ENCODE peak calls at places on chromosomes 2 and 18, in four cellular contexts. N, C, J and V are unnamed samples. For H3K36me3 and H3K4me1, the result is how much of the 10 kb centered on the place peaks cover.

GRCh38 chr2:75503048-75503607 is 57.6 kb downstream of the EVA1A start:
- DNase-seq in N (no peak), C (no peak), J (no peak), V (no peak)

GRCh38 chr2:70974592-70974991 is 3.8 kb upstream of the ANKRD53 start:
- DNase-seq in N (no peak), C (no peak), J (peak), V (no peak)

GRCh38 chr2:38750793-38751042 is 443 bp downstream of the SRSF7 start:
- DNase-seq in N (peak), C (no peak), J (peak), V (no peak)

GRCh38 chr2:86393521-86394490 is 47.4 kb upstream of the KDM3A start:
- DNase-seq in N (peak), C (no peak), J (no peak), V (no peak)

GRCh38 chr2:176582990-176583481 is 313.8 kb downstream of the MTX2 start:
- DNase-seq in N (no peak), C (no peak), J (no peak), V (no peak)

GRCh38 chr18:41395695-41396094 is 559.3 kb upstream of the PIK3C3 start:
- DNase-seq in N (no peak), C (no peak), J (no peak), V (no peak)

GRCh38 chr2:230443540-230443939 is 27.5 kb downstream of the SP100 start:
- DNase-seq in N (no peak), C (no peak), J (no peak), V (no peak)

GRCh38 chr2:88729061-88729745 is 37.7 kb downstream of the RPIA start:
- DNase-seq in N (no peak), C (no peak), J (no peak), V (no peak)

GRCh38 chr2:96233880-96234316 is 25.3 kb upstream of the STARD7 start:
- DNase-seq in N (no peak), C (no peak), J (no peak), V (no peak)

GRCh38 chr2:216436369-216436768 is 24.1 kb downstream of the SMARCAL1 start:
- DNase-seq in N (no peak), C (no peak), J (no peak), V (no peak)

GRCh38 chr2:216221806-216222205 is 112.7 kb downstream of the XRCC5 start:
- DNase-seq in N (no peak), C (no peak), J (no peak), V (no peak)

GRCh38 chr2:85747441-85747840 is 6.3 kb upstream of the ATOH8 start:
- DNase-seq in N (no peak), C (no peak), J (no peak), V (no peak)

GRCh38 chr2:221969087-221969829 is 329.5 kb downstream of the PAX3 start:
- DNase-seq in N (no peak), C (no peak), J (no peak), V (no peak)

GRCh38 chr2:233708942-233709341 is 3.8 kb upstream of the UGT1A5 start:
- DNase-seq in N (no peak), C (no peak), J (no peak), V (no peak)

GRCh38 chr2:236366049-236366387 is 101.8 kb upstream of the ASB18 start:
- DNase-seq in N (no peak), C (no peak), J (no peak), V (no peak)

GRCh38 chr2:40668435-40668834 is 216.5 kb upstream of the SLC8A1 start:
- DNase-seq in N (no peak), C (no peak), J (no peak), V (no peak)

GRCh38 chr2:104969564-104969963 is 68.3 kb upstream of the MRPS9 start:
- DNase-seq in N (no peak), C (no peak), J (no peak), V (no peak)

GRCh38 chr2:153455403-153455802 is 23.2 kb downstream of the RPRM start:
- DNase-seq in N (no peak), C (no peak), J (no peak), V (no peak)

GRCh38 chr2:201432551-201433388 is 18.5 kb downstream of the TRAK2 start:
- DNase-seq in N (no peak), C (no peak), J (no peak), V (no peak)

GRCh38 chr18:2854871-2855270 is 8.1 kb downstream of the EMILIN2 start:
- DNase-seq in N (no peak), C (no peak), J (peak), V (no peak)

GRCh38 chr2:131029812-131030211 is 63.4 kb downstream of the FAM168B start:
- DNase-seq in N (no peak), C (no peak), J (no peak), V (no peak)

GRCh38 chr18:6960656-6961055 is 156.9 kb downstream of the LAMA1 start:
- DNase-seq in N (no peak), C (no peak), J (no peak), V (no peak)

GRCh38 chr2:204885747-204886146 is 340.5 kb downstream of the PARD3B start:
- DNase-seq in N (no peak), C (no peak), J (no peak), V (no peak)

GRCh38 chr2:85999131-85999831 is 106.4 kb downstream of the POLR1A start:
- DNase-seq in N (no peak), C (no peak), J (peak), V (no peak)

GRCh38 chr18:9858642-9859041 is 27.1 kb upstream of the TXNDC2 start:
- DNase-seq in N (no peak), C (no peak), J (no peak), V (no peak)

GRCh38 chr18:9861933-9862332 is 23.8 kb upstream of the TXNDC2 start:
- DNase-seq in N (no peak), C (no peak), J (no peak), V (no peak)

GRCh38 chr18:9860682-9861081 is 25.1 kb upstream of the TXNDC2 start:
- DNase-seq in N (no peak), C (no peak), J (no peak), V (no peak)

GRCh38 chr18:9861157-9861556 is 24.6 kb upstream of the TXNDC2 start:
- DNase-seq in N (no peak), C (no peak), J (no peak), V (no peak)

DNA sequence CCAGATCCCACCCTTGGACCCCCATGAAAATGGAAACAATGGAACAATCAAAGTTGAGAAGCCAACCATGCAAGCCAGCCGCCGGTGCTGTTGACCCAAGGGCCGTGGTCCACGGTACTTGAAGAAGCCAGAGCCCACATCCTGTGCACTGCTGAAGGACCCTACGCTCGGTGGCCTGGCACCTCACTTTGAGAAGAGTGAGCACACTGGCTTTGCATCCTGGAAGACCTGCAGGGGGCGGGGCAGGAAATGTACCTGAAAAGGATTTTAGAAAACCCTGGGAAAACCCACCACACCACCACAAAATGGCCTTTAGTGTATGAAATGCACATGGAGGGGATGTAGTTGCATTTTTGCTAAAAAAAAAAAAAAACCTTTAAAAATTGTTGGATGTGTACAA is 26.5 kb upstream of the TXNDC2 start:
- DNase-seq in N (no peak), C (no peak), J (no peak), V (no peak)
- H3K36me3 ChIP-seq in N (under half), C (under half), J (under half), V (under half)

DNA sequence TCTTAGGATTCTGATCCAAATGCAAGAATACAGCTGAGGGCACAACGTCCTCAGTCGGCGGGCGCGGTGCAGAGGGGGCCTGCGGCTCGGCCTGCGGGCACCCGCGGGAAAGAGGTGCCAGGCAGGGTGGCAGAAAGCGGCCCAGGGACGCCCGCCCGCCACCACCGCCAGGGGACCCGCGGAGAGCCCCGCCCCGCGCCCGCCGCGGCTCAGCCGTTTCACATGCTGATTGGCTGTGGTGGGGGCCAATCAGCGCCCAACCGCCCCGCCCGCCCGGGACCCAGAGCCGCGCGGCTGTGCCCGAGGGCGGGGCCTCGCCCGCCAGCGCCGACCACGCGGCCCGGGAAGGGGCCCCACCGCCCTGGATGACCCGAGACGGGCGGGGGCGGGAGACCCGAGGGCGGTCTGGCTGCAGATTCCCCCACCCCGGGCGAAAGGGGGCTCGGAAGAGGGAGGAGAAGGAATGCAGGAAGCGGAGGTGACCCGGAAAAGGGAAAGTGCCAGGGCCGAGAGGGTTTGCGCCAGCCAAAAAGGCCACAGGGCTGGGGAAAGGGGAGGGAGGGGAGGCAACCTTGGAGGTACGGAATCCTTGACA is 8.0 kb downstream of the IRS1 start:
- DNase-seq in N (peak), C (peak), J (peak), V (peak)
- H3K4me1 ChIP-seq in N (half or more), C (under half), J (under half), V (under half)

DNA sequence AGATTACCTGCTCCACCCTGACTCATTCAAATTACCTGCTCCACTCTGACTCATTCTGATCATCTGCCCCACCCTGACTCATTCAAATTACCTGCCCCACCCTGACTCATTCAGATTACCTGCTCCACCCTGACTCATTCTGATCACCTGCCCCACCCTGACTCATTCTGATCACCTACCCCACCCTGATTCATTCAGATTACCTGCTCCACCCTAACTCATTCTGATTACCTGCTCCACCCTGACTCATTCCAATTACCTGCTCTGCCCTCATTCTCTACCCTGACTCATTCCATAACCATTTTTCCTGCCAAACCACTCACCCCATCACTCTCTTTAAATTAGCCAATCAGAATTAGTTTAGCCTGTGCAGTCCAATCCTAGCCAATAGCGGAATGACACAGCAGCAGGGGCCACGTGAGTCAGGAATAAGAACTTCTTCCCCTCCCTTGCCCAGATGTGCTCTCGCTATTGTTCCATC is 26.2 kb downstream of the CFAP53 start:
- DNase-seq in N (no peak), C (no peak), J (no peak), V (no peak)
- H3K36me3 ChIP-seq in N (under half), C (under half), J (under half), V (under half)

GRCh38 chr2:171154348-171154747 is 6.3 kb downstream of the TLK1 start:
- DNase-seq in N (no peak), C (no peak), J (no peak), V (no peak)
- H3K4me1 ChIP-seq in N (half or more), C (under half), J (under half), V (under half)

GRCh38 chr2:100004959-100005387 is 137.4 kb downstream of the AFF3 start:
- DNase-seq in N (no peak), C (no peak), J (no peak), V (no peak)
- H3K36me3 ChIP-seq in N (under half), C (under half), J (under half), V (under half)

GRCh38 chr18:43772907-43773306 is 495.6 kb upstream of the SYT4 start:
- DNase-seq in N (peak), C (no peak), J (no peak), V (no peak)
- H3K4me1 ChIP-seq in N (under half), C (under half), J (under half), V (under half)

GRCh38 chr2:106975641-106976040 is 89.7 kb upstream of the ST6GAL2 start:
- DNase-seq in N (no peak), C (no peak), J (no peak), V (no peak)
- H3K36me3 ChIP-seq in N (under half), C (under half), J (under half), V (under half)

GRCh38 chr2:54624611-54625071 is 98.8 kb upstream of the EML6 start:
- DNase-seq in N (no peak), C (no peak), J (no peak), V (no peak)

GRCh38 chr2:54628418-54628817 is 95.0 kb upstream of the EML6 start:
- DNase-seq in N (no peak), C (no peak), J (no peak), V (no peak)

GRCh38 chr2:54627973-54628372 is 95.5 kb upstream of the EML6 start:
- DNase-seq in N (no peak), C (no peak), J (no peak), V (no peak)

GRCh38 chr2:54626884-54627283 is 96.6 kb upstream of the EML6 start:
- DNase-seq in N (no peak), C (no peak), J (no peak), V (no peak)

GRCh38 chr2:54626131-54626530 is 97.3 kb upstream of the EML6 start:
- DNase-seq in N (no peak), C (no peak), J (no peak), V (no peak)
- H3K4me1 ChIP-seq in N (half or more), C (under half), J (under half), V (under half)

GRCh38 chr2:100408941-100409340 is 8.5 kb downstream of the CHST10 start:
- DNase-seq in N (no peak), C (no peak), J (no peak), V (no peak)
- H3K36me3 ChIP-seq in N (under half), C (under half), J (under half), V (under half)